ENCODE peak calls at places on chromosomes 1 and 21, in ten cellular contexts. Z, R, T, H, A, Y, K, S, J and L are unnamed samples.

GRCh38 chr1:18954270-18955071 is 2.0 kb downstream of the IFFO2 start:
- DNase-seq in T (no peak), H (no peak), J (no peak), K (no peak), A (no peak), S (no peak), Y (no peak), R (no peak), Z (no peak), L (no peak)

GRCh38 chr21:34072145-34073031 is 990 bp upstream of the MRPS6 start:
- DNase-seq in R (no peak), Z (peak), K (peak), A (no peak), S (no peak), Y (no peak), T (peak), J (no peak), H (no peak), L (no peak)

GRCh38 chr21:44686843-44687561 is 5.0 kb upstream of the KRTAP12-1 start:
- DNase-seq in Z (no peak), J (peak), Y (no peak), A (no peak), R (peak), T (no peak), S (no peak), K (no peak), H (no peak), L (no peak)

GRCh38 chr1:6724517-6725141 is 23.0 kb upstream of the DNAJC11 start:
- DNase-seq in Z (no peak), J (no peak), K (no peak), T (no peak), S (no peak), Y (peak), R (peak), A (no peak), H (no peak), L (no peak)

GRCh38 chr1:2127181-2128145 is 67.1 kb downstream of the FAAP20 start:
- DNase-seq in R (peak), Y (no peak), S (no peak), Z (no peak), T (peak), H (no peak), A (no peak), J (peak), K (no peak), L (no peak)

GRCh38 chr1:201702936-201703335 is 126.0 kb upstream of the IPO9 start:
- DNase-seq in Z (no peak), K (no peak), J (no peak), A (no peak), S (no peak), R (peak), T (peak), H (no peak), Y (no peak), L (peak)

GRCh38 chr1:183891158-183891557 is 86.2 kb downstream of the RGL1 start:
- DNase-seq in Y (no peak), Z (no peak), T (no peak), R (no peak), A (peak), S (no peak), H (no peak), J (no peak), K (no peak), L (no peak)

GRCh38 chr21:23130308-23130707 is 2132.1 kb downstream of the NCAM2 start:
- DNase-seq in Z (no peak), A (no peak), H (no peak), R (no peak), Y (no peak), J (no peak), T (no peak), K (no peak), S (no peak), L (no peak)